ENCODE peak calls at places on chromosomes 12 and 14, in five cellular contexts. I, U, P, V and H are unnamed samples.

GRCh38 chr12:53788892-53789291 is 37.1 kb upstream of the CISTR start:
- DNase-seq in I (no peak), U (no peak), P (peak; percentile 28), V (no peak), H (no peak)

GRCh38 chr12:11884661-11885060 is 186.1 kb upstream of the BCL2L14 start:
- DNase-seq in I (no peak), U (no peak), P (no peak), V (no peak), H (no peak)

GRCh38 chr14:73824536-73824935 is 27.1 kb upstream of the PTGR2 start:
- DNase-seq in I (no peak), U (no peak), P (no peak), V (no peak), H (no peak)

GRCh38 chr14:96156804-96157760 is 47.6 kb upstream of the BDKRB2 start:
- DNase-seq in I (no peak), U (no peak), P (no peak), V (no peak), H (no peak)

GRCh38 chr12:94458882-94459772 is 540 bp downstream of the CEP83 start:
- DNase-seq in I (peak; percentile 13), U (no peak), P (peak; percentile 76), V (no peak), H (no peak)

GRCh38 chr12:5548152-5548933 is 116.4 kb downstream of the NTF3 start:
- DNase-seq in I (no peak), U (no peak), P (no peak), V (no peak), H (no peak)

GRCh38 chr12:57517187-57517586 is 3.1 kb downstream of the DDIT3 start:
- DNase-seq in I (no peak), U (no peak), P (no peak), V (no peak), H (no peak)

GRCh38 chr14:71235865-71236264 is 328.6 kb downstream of the PCNX1 start:
- DNase-seq in I (no peak), U (no peak), P (no peak), V (peak; percentile 87), H (no peak)

GRCh38 chr12:49034287-49034622 is 15.7 kb upstream of the PRKAG1 start:
- DNase-seq in I (no peak), U (no peak), P (no peak), V (no peak), H (no peak)

GRCh38 chr12:46559311-46559710 is 186.7 kb upstream of the SLC38A2 start:
- DNase-seq in I (no peak), U (no peak), P (no peak), V (no peak), H (no peak)

GRCh38 chr12:113997365-113997764 is 31.2 kb upstream of the RBM19 start:
- DNase-seq in I (no peak), U (no peak), P (no peak), V (no peak), H (no peak)

GRCh38 chr12:133010657-133011297 is 24.6 kb downstream of the ZNF26 start:
- DNase-seq in I (no peak), U (no peak), P (no peak), V (no peak), H (no peak)

GRCh38 chr12:53232641-53233538 is 881 bp upstream of the RARG start:
- DNase-seq in I (peak; percentile 64), U (peak; percentile 55), P (peak; percentile 56), V (peak; percentile 60), H (peak; percentile 78)

GRCh38 chr12:57341275-57341990 is 89.4 kb downstream of the R3HDM2 start:
- DNase-seq in I (peak; percentile 30), U (peak; percentile 43), P (no peak), V (no peak), H (no peak)

GRCh38 chr12:90896164-90896563 is 58.8 kb downstream of the CCER1 start:
- DNase-seq in I (no peak), U (no peak), P (no peak), V (no peak), H (no peak)

GRCh38 chr12:39102474-39103209 is 197.3 kb upstream of the CPNE8 start:
- DNase-seq in I (no peak), U (no peak), P (no peak), V (no peak), H (no peak)

GRCh38 chr14:72423957-72424356 is 469.9 kb downstream of the DPF3 start:
- DNase-seq in I (no peak), U (no peak), P (no peak), V (no peak), H (no peak)

GRCh38 chr12:43482311-43483085 is 69.5 kb downstream of the ADAMTS20 start:
- DNase-seq in I (no peak), U (no peak), P (no peak), V (no peak), H (no peak)

GRCh38 chr14:30756594-30756993 is 117.8 kb upstream of the COCH start:
- DNase-seq in I (no peak), U (no peak), P (peak; percentile 48), V (no peak), H (no peak)

GRCh38 chr14:54600685-54601084 is 33.8 kb downstream of the SAMD4A start:
- DNase-seq in I (no peak), U (no peak), P (no peak), V (no peak), H (no peak)

DNA sequence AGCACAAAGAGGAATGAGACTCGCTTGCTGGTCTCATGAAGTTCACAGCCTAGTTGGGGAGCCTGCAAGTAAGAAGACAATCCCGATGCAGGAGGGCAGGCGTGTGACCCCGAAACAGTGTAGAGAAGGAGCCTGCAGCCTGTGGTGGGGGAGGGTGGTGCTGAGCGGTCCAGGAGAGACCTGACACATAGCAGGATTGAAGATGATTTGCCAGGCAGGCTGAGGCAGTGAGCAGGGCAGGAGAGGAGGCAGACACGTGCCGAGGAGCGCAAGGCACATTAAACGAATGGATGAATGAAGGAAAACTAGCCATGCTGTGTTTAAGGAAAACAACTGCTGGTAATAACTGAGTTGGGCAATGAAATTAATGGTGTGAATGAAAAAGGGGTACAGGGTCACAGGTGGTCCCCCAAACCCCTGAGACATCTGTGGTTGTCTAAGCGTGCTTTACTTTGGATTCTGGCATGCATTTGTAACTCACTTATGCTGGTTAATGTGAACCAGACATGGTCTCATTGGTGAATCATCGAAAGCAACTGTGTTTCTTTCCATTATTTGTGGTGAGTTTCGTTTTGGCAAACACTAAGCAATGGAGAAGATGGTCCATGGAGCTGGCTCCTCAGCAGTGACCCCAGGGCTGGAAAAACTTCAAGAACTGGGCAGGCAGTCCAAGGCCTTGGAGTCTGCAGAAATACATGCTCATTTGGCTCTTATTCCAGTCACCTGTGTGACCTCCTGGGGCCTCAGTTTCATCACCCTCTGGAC is 96.9 kb upstream of the EVL start:
- DNase-seq in I (no peak), U (no peak), P (no peak), V (no peak), H (peak; percentile 38)
- H3K27ac ChIP-seq in I (no peak overlapping the region), U (no peak overlapping the region), P (no peak overlapping the region), V (no peak overlapping the region), H (peak overlapping the region; percentile 26)

DNA sequence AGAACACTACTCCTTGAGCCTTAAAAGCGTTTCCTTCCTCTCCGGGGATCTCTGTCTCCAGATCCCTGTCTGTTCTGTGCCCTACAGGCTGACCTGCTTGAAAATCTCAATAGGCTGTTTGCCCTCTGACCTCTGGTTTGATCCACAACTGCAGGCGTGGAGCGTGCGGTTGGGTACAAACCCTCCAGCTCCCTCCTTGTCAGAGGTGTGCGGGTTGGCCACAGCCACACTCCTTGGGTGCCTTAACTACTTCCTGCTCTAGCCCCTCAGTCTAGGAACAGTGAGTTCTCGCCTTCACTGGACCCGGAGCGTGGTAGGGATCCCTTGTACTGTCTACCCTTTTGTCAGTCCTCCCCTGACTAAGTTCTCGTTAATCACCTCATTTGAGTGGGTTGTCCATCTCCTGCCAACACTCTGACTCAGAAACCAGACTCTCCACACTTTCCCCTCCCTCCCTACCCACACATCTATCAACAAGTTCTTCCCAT is 33.1 kb downstream of the CMKLR1 start:
- DNase-seq in I (no peak), U (no peak), P (no peak), V (peak; percentile 29), H (no peak)
- H3K27ac ChIP-seq in I (no peak overlapping the region), U (no peak overlapping the region), P (no peak overlapping the region), V (no peak overlapping the region), H (peak overlapping the region; percentile 76)

GRCh38 chr14:60944206-60944605 is 36.7 kb downstream of the TRMT5 start:
- DNase-seq in I (no peak), U (no peak), P (no peak), V (peak; percentile 13), H (no peak)
- H3K27ac ChIP-seq in I (no peak overlapping the region), U (no peak overlapping the region), P (peak overlapping the region; percentile 3), V (no peak overlapping the region), H (no peak overlapping the region)

GRCh38 chr12:51270847-51271518 is 768 bp upstream of the SMAGP start:
- DNase-seq in I (peak; percentile 35), U (no peak), P (no peak), V (no peak), H (no peak)
- H3K27ac ChIP-seq in I (peak overlapping the region; percentile 92), U (no peak overlapping the region), P (no peak overlapping the region), V (no peak overlapping the region), H (peak overlapping the region; percentile 86)

GRCh38 chr12:108568653-108569154 is 6.3 kb downstream of the ISCU start:
- DNase-seq in I (no peak), U (no peak), P (no peak), V (no peak), H (no peak)
- H3K27ac ChIP-seq in I (no peak overlapping the region), U (no peak overlapping the region), P (no peak overlapping the region), V (no peak overlapping the region), H (peak overlapping the region; percentile 35)

DNA sequence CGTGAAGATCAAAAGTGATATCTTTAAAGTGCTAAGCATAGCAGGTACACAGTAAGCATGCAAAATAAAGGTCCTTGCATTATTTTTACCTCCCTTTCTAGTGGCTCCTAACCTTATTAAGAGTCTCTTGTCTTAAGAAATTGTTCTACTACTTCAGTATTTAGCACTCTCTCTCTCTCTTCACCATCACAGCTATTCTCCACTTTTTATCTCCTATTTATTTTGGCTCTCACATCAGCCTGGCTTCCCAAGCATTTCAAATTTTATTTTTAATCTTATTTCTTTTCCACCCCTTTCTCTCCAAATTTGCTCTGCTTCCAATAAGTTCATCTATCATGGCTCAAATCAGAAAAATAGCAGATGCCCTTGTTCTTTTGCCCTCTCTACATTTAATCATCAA is 212.6 kb downstream of the RAD51B start:
- DNase-seq in I (no peak), U (no peak), P (no peak), V (no peak), H (no peak)
- H3K27ac ChIP-seq in I (no peak overlapping the region), U (peak overlapping the region; percentile 66), P (no peak overlapping the region), V (no peak overlapping the region), H (no peak overlapping the region)

GRCh38 chr14:49997991-49998390 is 105.1 kb downstream of the ARF6 start:
- DNase-seq in I (no peak), U (no peak), P (no peak), V (no peak), H (no peak)

GRCh38 chr14:49999216-49999761 is 106.4 kb downstream of the ARF6 start:
- DNase-seq in I (peak; percentile 87), U (peak; percentile 47), P (peak; percentile 70), V (no peak), H (peak; percentile 87)

GRCh38 chr14:50001146-50001998 is 108.5 kb downstream of the ARF6 start:
- DNase-seq in I (peak; percentile 65), U (no peak), P (peak; percentile 79), V (no peak), H (peak; percentile 57)

GRCh38 chr14:50000215-50001145 is 107.6 kb downstream of the ARF6 start:
- DNase-seq in I (no peak), U (peak; percentile 47), P (peak; percentile 78), V (peak; percentile 23), H (peak; percentile 72)

DNA sequence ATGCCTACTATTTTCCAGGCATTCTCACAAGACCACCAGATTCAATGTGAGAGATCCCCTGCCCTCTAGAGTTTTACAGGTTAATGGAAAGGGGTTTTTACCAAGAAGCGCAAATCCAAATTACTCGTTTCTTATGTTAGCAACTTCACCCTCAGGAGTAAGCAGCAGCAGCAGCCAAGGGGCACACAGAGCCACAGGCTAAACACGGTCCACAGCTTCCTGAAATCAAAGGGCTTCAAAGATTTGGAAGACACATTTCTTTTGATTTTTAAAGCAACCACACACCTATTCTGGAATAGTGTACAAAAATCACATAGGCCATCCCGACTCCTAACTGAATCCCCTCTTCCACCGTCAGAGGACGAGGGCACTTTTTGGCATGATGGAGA is 106.9 kb downstream of the ARF6 start:
- DNase-seq in I (no peak), U (no peak), P (no peak), V (no peak), H (no peak)
- H3K27ac ChIP-seq in I (peak overlapping the region; percentile 94), U (peak overlapping the region; percentile 53), P (no peak overlapping the region), V (no peak overlapping the region), H (peak overlapping the region; percentile 94)